ENCODE peak calls at places on chromosomes 11 and 22, in ten cellular contexts. C, I, H, W, G, Z, R, K, P and L are unnamed samples.

GRCh38 chr22:46791201-46791731 is 28.8 kb downstream of the TBC1D22A start:
- DNase-seq in C (peak), I (no peak), H (peak), W (peak), G (no peak), Z (no peak), R (peak), K (peak), P (no peak), L (peak)

GRCh38 chr11:106011481-106011880 is 10.6 kb downstream of the MSANTD4 start:
- DNase-seq in C (peak), I (no peak), H (peak), W (no peak), G (no peak), Z (no peak), R (no peak), K (no peak), P (no peak), L (no peak)

GRCh38 chr11:71459076-71459766 is 6.2 kb downstream of the NADSYN1 start:
- DNase-seq in C (no peak), I (no peak), H (no peak), W (no peak), G (no peak), Z (no peak), R (no peak), K (no peak), P (no peak), L (no peak)

GRCh38 chr11:97033178-97033577 is 643.4 kb downstream of the JRKL start:
- DNase-seq in C (no peak), I (no peak), H (no peak), W (no peak), G (no peak), Z (no peak), R (no peak), K (no peak), P (no peak), L (no peak)

GRCh38 chr11:71268706-71269321 is 16.4 kb upstream of the SHANK2 start:
- DNase-seq in C (no peak), I (no peak), H (no peak), W (no peak), G (no peak), Z (no peak), R (no peak), K (no peak), P (no peak), L (no peak)

GRCh38 chr22:30871391-30872281 is 96.9 kb downstream of the MORC2 start:
- DNase-seq in C (no peak), I (no peak), H (no peak), W (no peak), G (peak), Z (no peak), R (no peak), K (no peak), P (no peak), L (no peak)

GRCh38 chr22:48373626-48374173 is 1454.0 kb downstream of the BRD1 start:
- DNase-seq in C (no peak), I (no peak), H (no peak), W (no peak), G (no peak), Z (no peak), R (no peak), K (no peak), P (no peak), L (no peak)

GRCh38 chr11:128195057-128195751 is 392.2 kb downstream of the ETS1 start:
- DNase-seq in C (no peak), I (no peak), H (peak), W (no peak), G (no peak), Z (no peak), R (no peak), K (no peak), P (no peak), L (no peak)

GRCh38 chr22:44623771-44624510 is 78.1 kb upstream of the PRR5 start:
- DNase-seq in C (no peak), I (peak), H (peak), W (no peak), G (no peak), Z (peak), R (peak), K (no peak), P (no peak), L (no peak)

GRCh38 chr11:27847496-27847895 is 147.2 kb upstream of the BDNF start:
- DNase-seq in C (no peak), I (no peak), H (no peak), W (no peak), G (no peak), Z (no peak), R (no peak), K (no peak), P (no peak), L (no peak)

GRCh38 chr22:24402460-24403192 is 24.8 kb upstream of the ADORA2A start:
- DNase-seq in C (peak), I (peak), H (peak), W (no peak), G (peak), Z (peak), R (peak), K (no peak), P (peak), L (no peak)

GRCh38 chr11:19935507-19935906 is 222.9 kb downstream of the NAV2 start:
- DNase-seq in C (peak), I (peak), H (peak), W (no peak), G (no peak), Z (peak), R (no peak), K (no peak), P (no peak), L (no peak)

GRCh38 chr22:21642584-21643448 is 714 bp downstream of the SDF2L1 start:
- DNase-seq in C (peak), I (peak), H (peak), W (peak), G (peak), Z (no peak), R (no peak), K (peak), P (no peak), L (peak)

GRCh38 chr22:27253108-27253507 is 548.4 kb downstream of the MN1 start:
- DNase-seq in C (no peak), I (no peak), H (no peak), W (no peak), G (no peak), Z (no peak), R (no peak), K (no peak), P (no peak), L (no peak)

GRCh38 chr22:42180349-42180842 is 49.8 kb upstream of the CYP2D6 start:
- DNase-seq in C (peak), I (peak), H (no peak), W (no peak), G (no peak), Z (no peak), R (no peak), K (no peak), P (no peak), L (no peak)